ENCODE peak calls at places on chromosomes 13 and 19, in seven cellular contexts. One of them, this sample, is unnamed.

GRCh38 chr13:113794764-113795173 is 35.7 kb downstream of the TMEM255B start:
- DNase-seq in psoas muscle: peak
- DNase-seq in progenitor cell of endocrine pancreas: no peak
- DNase-seq in cardiac fibroblast: no peak
- DNase-seq in left ventricle myocardium inferior: no peak
- DNase-seq in endothelial cell: no peak
- DNase-seq in lower lobe of right lung: no peak
- DNase-seq in this sample: no peak

GRCh38 chr13:64441740-64442139 is 2788.4 kb downstream of the PCDH9 start:
- DNase-seq in left ventricle myocardium inferior: no peak
- DNase-seq in endothelial cell: no peak
- DNase-seq in progenitor cell of endocrine pancreas: no peak
- DNase-seq in cardiac fibroblast: no peak
- DNase-seq in psoas muscle: no peak
- DNase-seq in lower lobe of right lung: no peak
- DNase-seq in this sample: no peak

GRCh38 chr19:30044273-30045259 is 102.5 kb downstream of the URI1 start:
- DNase-seq in lower lobe of right lung: no peak
- DNase-seq in cardiac fibroblast: no peak
- DNase-seq in psoas muscle: no peak
- DNase-seq in progenitor cell of endocrine pancreas: no peak
- DNase-seq in endothelial cell: no peak
- DNase-seq in left ventricle myocardium inferior: no peak
- DNase-seq in this sample: no peak

GRCh38 chr13:75505327-75505726 is 23.4 kb upstream of the TBC1D4 start:
- DNase-seq in progenitor cell of endocrine pancreas: no peak
- DNase-seq in psoas muscle: no peak
- DNase-seq in endothelial cell: no peak
- DNase-seq in lower lobe of right lung: no peak
- DNase-seq in left ventricle myocardium inferior: no peak
- DNase-seq in cardiac fibroblast: no peak
- DNase-seq in this sample: no peak

GRCh38 chr19:55319786-55320185 is 5.4 kb downstream of the TMEM150B start:
- DNase-seq in cardiac fibroblast: peak
- DNase-seq in psoas muscle: peak
- DNase-seq in left ventricle myocardium inferior: peak
- DNase-seq in lower lobe of right lung: no peak
- DNase-seq in progenitor cell of endocrine pancreas: peak
- DNase-seq in endothelial cell: peak
- DNase-seq in this sample: no peak

GRCh38 chr13:41304551-41304950 is 6.5 kb upstream of the NAA16 start:
- DNase-seq in left ventricle myocardium inferior: no peak
- DNase-seq in psoas muscle: no peak
- DNase-seq in lower lobe of right lung: no peak
- DNase-seq in endothelial cell: no peak
- DNase-seq in cardiac fibroblast: no peak
- DNase-seq in progenitor cell of endocrine pancreas: no peak
- DNase-seq in this sample: no peak

GRCh38 chr13:29758591-29759114 is 91.8 kb downstream of the UBL3 start:
- DNase-seq in left ventricle myocardium inferior: no peak
- DNase-seq in endothelial cell: no peak
- DNase-seq in lower lobe of right lung: peak
- DNase-seq in cardiac fibroblast: no peak
- DNase-seq in psoas muscle: no peak
- DNase-seq in progenitor cell of endocrine pancreas: no peak
- DNase-seq in this sample: no peak

GRCh38 chr13:27012482-27013197 is 159.0 kb downstream of the USP12 start:
- DNase-seq in lower lobe of right lung: no peak
- DNase-seq in cardiac fibroblast: peak
- DNase-seq in left ventricle myocardium inferior: no peak
- DNase-seq in psoas muscle: no peak
- DNase-seq in endothelial cell: no peak
- DNase-seq in progenitor cell of endocrine pancreas: no peak
- DNase-seq in this sample: no peak

GRCh38 chr13:110965038-110965754 is 50.3 kb upstream of the ANKRD10 start:
- DNase-seq in cardiac fibroblast: peak
- DNase-seq in lower lobe of right lung: no peak
- DNase-seq in left ventricle myocardium inferior: no peak
- DNase-seq in progenitor cell of endocrine pancreas: no peak
- DNase-seq in endothelial cell: no peak
- DNase-seq in psoas muscle: no peak
- DNase-seq in this sample: no peak

GRCh38 chr19:58009666-58010301 is 7.2 kb upstream of the ZNF606 start:
- DNase-seq in cardiac fibroblast: peak
- DNase-seq in left ventricle myocardium inferior: peak
- DNase-seq in psoas muscle: peak
- DNase-seq in progenitor cell of endocrine pancreas: no peak
- DNase-seq in lower lobe of right lung: peak
- DNase-seq in endothelial cell: no peak
- DNase-seq in this sample: peak

GRCh38 chr19:11581740-11582139 is 4.3 kb upstream of the ACP5 start:
- DNase-seq in cardiac fibroblast: peak
- DNase-seq in left ventricle myocardium inferior: no peak
- DNase-seq in endothelial cell: no peak
- DNase-seq in progenitor cell of endocrine pancreas: no peak
- DNase-seq in psoas muscle: no peak
- DNase-seq in lower lobe of right lung: no peak
- DNase-seq in this sample: no peak

GRCh38 chr19:31659897-31660210 is 310.6 kb upstream of the TSHZ3 start:
- DNase-seq in cardiac fibroblast: no peak
- DNase-seq in endothelial cell: no peak
- DNase-seq in progenitor cell of endocrine pancreas: no peak
- DNase-seq in psoas muscle: no peak
- DNase-seq in left ventricle myocardium inferior: no peak
- DNase-seq in lower lobe of right lung: no peak
- DNase-seq in this sample: no peak

GRCh38 chr13:41064493-41064892 is 3.2 kb downstream of the WBP4 start:
- DNase-seq in left ventricle myocardium inferior: no peak
- DNase-seq in cardiac fibroblast: peak
- DNase-seq in lower lobe of right lung: no peak
- DNase-seq in progenitor cell of endocrine pancreas: no peak
- DNase-seq in psoas muscle: no peak
- DNase-seq in endothelial cell: no peak
- DNase-seq in this sample: no peak

GRCh38 chr13:35984776-35985453 is 146.3 kb downstream of the DCLK1 start:
- DNase-seq in endothelial cell: no peak
- DNase-seq in progenitor cell of endocrine pancreas: no peak
- DNase-seq in psoas muscle: no peak
- DNase-seq in cardiac fibroblast: no peak
- DNase-seq in lower lobe of right lung: no peak
- DNase-seq in left ventricle myocardium inferior: no peak
- DNase-seq in this sample: no peak

GRCh38 chr13:39414339-39414738 is 188.7 kb downstream of the LHFPL6 start:
- DNase-seq in cardiac fibroblast: no peak
- DNase-seq in psoas muscle: no peak
- DNase-seq in endothelial cell: no peak
- DNase-seq in left ventricle myocardium inferior: no peak
- DNase-seq in lower lobe of right lung: no peak
- DNase-seq in progenitor cell of endocrine pancreas: no peak
- DNase-seq in this sample: no peak

GRCh38 chr19:45356760-45357444 is 13.5 kb downstream of the ERCC2 start:
- DNase-seq in lower lobe of right lung: no peak
- DNase-seq in endothelial cell: no peak
- DNase-seq in cardiac fibroblast: no peak
- DNase-seq in left ventricle myocardium inferior: no peak
- DNase-seq in psoas muscle: no peak
- DNase-seq in progenitor cell of endocrine pancreas: no peak
- DNase-seq in this sample: no peak

GRCh38 chr13:113596321-113597200 is 12.0 kb downstream of the TFDP1 start:
- DNase-seq in cardiac fibroblast: no peak
- DNase-seq in psoas muscle: peak
- DNase-seq in endothelial cell: no peak
- DNase-seq in lower lobe of right lung: peak
- DNase-seq in left ventricle myocardium inferior: peak
- DNase-seq in progenitor cell of endocrine pancreas: no peak
- DNase-seq in this sample: no peak

GRCh38 chr13:83877901-83878300 is 4.4 kb downstream of the SLITRK1 start:
- DNase-seq in endothelial cell: no peak
- DNase-seq in progenitor cell of endocrine pancreas: no peak
- DNase-seq in lower lobe of right lung: no peak
- DNase-seq in cardiac fibroblast: no peak
- DNase-seq in left ventricle myocardium inferior: no peak
- DNase-seq in psoas muscle: no peak
- DNase-seq in this sample: no peak

GRCh38 chr19:36687214-36688056 is at the start of gene ZNF567:
- DNase-seq in lower lobe of right lung: peak
- DNase-seq in endothelial cell: peak
- DNase-seq in left ventricle myocardium inferior: peak
- DNase-seq in progenitor cell of endocrine pancreas: peak
- DNase-seq in cardiac fibroblast: peak
- DNase-seq in psoas muscle: peak
- DNase-seq in this sample: peak

GRCh38 chr19:36685835-36686234 is 1.6 kb upstream of the ZNF567 start:
- DNase-seq in cardiac fibroblast: no peak
- DNase-seq in lower lobe of right lung: no peak
- DNase-seq in psoas muscle: no peak
- DNase-seq in left ventricle myocardium inferior: no peak
- DNase-seq in progenitor cell of endocrine pancreas: no peak
- DNase-seq in endothelial cell: no peak
- DNase-seq in this sample: no peak

GRCh38 chr19:36686365-36687213 is 823 bp upstream of the ZNF567 start:
- DNase-seq in cardiac fibroblast: peak
- DNase-seq in psoas muscle: peak
- DNase-seq in progenitor cell of endocrine pancreas: no peak
- DNase-seq in lower lobe of right lung: peak
- DNase-seq in left ventricle myocardium inferior: no peak
- DNase-seq in endothelial cell: no peak
- DNase-seq in this sample: peak

DNA sequence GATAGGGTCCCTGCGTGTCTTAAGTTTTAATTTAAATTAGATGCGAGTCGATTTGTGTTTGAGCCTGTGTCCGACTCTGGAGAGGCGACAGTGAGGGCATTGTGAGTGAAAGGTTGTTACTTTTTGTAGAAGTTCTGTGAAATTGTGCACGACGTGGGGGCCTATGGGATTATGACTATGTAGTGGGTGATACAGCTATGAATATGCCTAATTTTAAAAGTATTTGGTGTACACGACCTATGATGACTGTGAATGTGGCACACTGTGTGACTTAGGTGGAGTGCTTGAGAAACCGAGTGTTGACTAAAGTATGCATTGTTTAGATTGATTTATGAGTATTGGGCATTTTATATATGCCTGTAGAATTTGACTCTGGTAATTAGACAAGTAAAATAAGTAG is 646 bp downstream of the ZNF567 start:
- DNase-seq in cardiac fibroblast: no peak
- DNase-seq in endothelial cell: no peak
- DNase-seq in left ventricle myocardium inferior: no peak
- DNase-seq in psoas muscle: no peak
- DNase-seq in progenitor cell of endocrine pancreas: no peak
- DNase-seq in lower lobe of right lung: no peak
- DNase-seq in this sample: no peak
- TF ChIP-seq CTCF in cardiac fibroblast: no peak
- TF ChIP-seq CTCF in endothelial cell: no peak
- TF ChIP-seq CTCF in left ventricle myocardium inferior: no peak
- TF ChIP-seq CTCF in psoas muscle: no peak
- TF ChIP-seq CTCF in progenitor cell of endocrine pancreas: no peak
- TF ChIP-seq CTCF in lower lobe of right lung: no peak
- TF ChIP-seq CTCF in this sample: no peak

DNA sequence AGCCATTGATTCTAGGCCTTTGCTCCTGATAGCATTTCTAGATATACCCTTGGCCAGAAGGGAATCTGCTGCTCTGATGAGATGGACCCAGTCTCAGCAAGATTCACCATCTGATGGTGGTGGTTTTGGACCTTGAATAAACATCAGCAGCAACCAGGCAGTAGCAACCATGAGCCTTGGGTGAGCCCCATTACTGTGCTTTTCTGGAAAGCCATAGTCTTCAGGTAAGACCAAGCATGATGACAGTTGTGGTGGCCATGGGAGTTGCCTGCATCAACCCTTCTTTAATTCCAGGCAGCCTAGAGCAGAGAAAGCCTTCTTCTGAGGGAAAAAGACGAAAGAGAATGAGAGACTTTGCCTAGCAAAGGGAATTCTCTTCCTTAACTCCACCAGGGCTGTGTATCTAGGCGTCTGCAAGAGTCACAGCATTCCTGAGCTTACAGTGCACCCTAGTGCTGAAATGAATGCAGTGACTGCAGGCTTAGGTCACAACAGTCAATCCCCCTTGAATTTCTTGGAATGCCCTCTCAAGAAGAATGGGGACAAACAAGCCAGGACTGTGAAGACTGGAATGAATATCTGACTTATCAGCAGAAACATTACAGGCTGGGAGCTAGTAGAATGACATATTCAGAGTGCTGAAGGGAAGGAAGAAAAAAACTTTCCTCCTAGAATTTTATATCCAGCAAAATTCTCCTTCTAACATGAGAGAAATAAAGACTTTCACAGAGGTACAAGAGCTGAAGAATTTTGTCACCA is 942.4 kb upstream of the PCDH20 start:
- DNase-seq in lower lobe of right lung: no peak
- DNase-seq in psoas muscle: no peak
- DNase-seq in left ventricle myocardium inferior: no peak
- DNase-seq in progenitor cell of endocrine pancreas: peak
- DNase-seq in endothelial cell: peak
- DNase-seq in cardiac fibroblast: peak
- DNase-seq in this sample: no peak
- TF ChIP-seq CTCF in lower lobe of right lung: no peak
- TF ChIP-seq CTCF in psoas muscle: no peak
- TF ChIP-seq CTCF in left ventricle myocardium inferior: no peak
- TF ChIP-seq CTCF in progenitor cell of endocrine pancreas: peak
- TF ChIP-seq CTCF in endothelial cell: peak
- TF ChIP-seq CTCF in cardiac fibroblast: peak
- TF ChIP-seq CTCF in this sample: peak

GRCh38 chr19:50893047-50893737 is 18.0 kb downstream of the KLK4 start:
- DNase-seq in progenitor cell of endocrine pancreas: no peak
- DNase-seq in left ventricle myocardium inferior: no peak
- DNase-seq in cardiac fibroblast: no peak
- DNase-seq in psoas muscle: no peak
- DNase-seq in lower lobe of right lung: no peak
- DNase-seq in endothelial cell: no peak
- DNase-seq in this sample: no peak
- TF ChIP-seq CTCF in progenitor cell of endocrine pancreas: no peak
- TF ChIP-seq CTCF in left ventricle myocardium inferior: no peak
- TF ChIP-seq CTCF in cardiac fibroblast: no peak
- TF ChIP-seq CTCF in psoas muscle: no peak
- TF ChIP-seq CTCF in lower lobe of right lung: no peak
- TF ChIP-seq CTCF in endothelial cell: no peak
- TF ChIP-seq CTCF in this sample: no peak

GRCh38 chr13:43787998-43788397 is 1.2 kb upstream of the ENOX1 start:
- DNase-seq in psoas muscle: no peak
- DNase-seq in cardiac fibroblast: peak
- DNase-seq in left ventricle myocardium inferior: no peak
- DNase-seq in progenitor cell of endocrine pancreas: no peak
- DNase-seq in endothelial cell: peak
- DNase-seq in lower lobe of right lung: no peak
- DNase-seq in this sample: no peak

GRCh38 chr13:43787518-43787891 is 733 bp upstream of the ENOX1 start:
- DNase-seq in lower lobe of right lung: no peak
- DNase-seq in cardiac fibroblast: no peak
- DNase-seq in left ventricle myocardium inferior: no peak
- DNase-seq in endothelial cell: no peak
- DNase-seq in progenitor cell of endocrine pancreas: no peak
- DNase-seq in psoas muscle: no peak
- DNase-seq in this sample: no peak

GRCh38 chr13:43785681-43786471 is 896 bp downstream of the ENOX1 start:
- DNase-seq in lower lobe of right lung: peak
- DNase-seq in endothelial cell: peak
- DNase-seq in progenitor cell of endocrine pancreas: peak
- DNase-seq in left ventricle myocardium inferior: peak
- DNase-seq in psoas muscle: peak
- DNase-seq in cardiac fibroblast: peak
- DNase-seq in this sample: peak

GRCh38 chr13:43786472-43786765 is 353 bp downstream of the ENOX1 start:
- DNase-seq in endothelial cell: no peak
- DNase-seq in left ventricle myocardium inferior: no peak
- DNase-seq in lower lobe of right lung: no peak
- DNase-seq in progenitor cell of endocrine pancreas: no peak
- DNase-seq in psoas muscle: peak
- DNase-seq in cardiac fibroblast: no peak
- DNase-seq in this sample: no peak

GRCh38 chr13:43786766-43787517 is at the start of gene ENOX1:
- DNase-seq in endothelial cell: peak
- DNase-seq in progenitor cell of endocrine pancreas: peak
- DNase-seq in left ventricle myocardium inferior: peak
- DNase-seq in cardiac fibroblast: peak
- DNase-seq in psoas muscle: peak
- DNase-seq in lower lobe of right lung: peak
- DNase-seq in this sample: peak
- TF ChIP-seq CTCF in endothelial cell: peak
- TF ChIP-seq CTCF in progenitor cell of endocrine pancreas: no peak
- TF ChIP-seq CTCF in left ventricle myocardium inferior: peak
- TF ChIP-seq CTCF in cardiac fibroblast: peak
- TF ChIP-seq CTCF in psoas muscle: peak
- TF ChIP-seq CTCF in lower lobe of right lung: no peak
- TF ChIP-seq CTCF in this sample: peak

This sample was measured in prostate gland.